ENCODE peak calls at places on chromosomes 5 and 9, in nine cellular contexts. Z, B, O, L, V, W, R, D and K are unnamed samples.
A peak's percentile ranks its signal among the peaks of the same experiment; 100 is the strongest.

GRCh38 chr5:160548949-160549665 is 127.5 kb downstream of the PTTG1 start:
- DNase-seq in Z (no peak), B (no peak), O (no peak), L (no peak), V (no peak), W (no peak), R (no peak), D (no peak), K (no peak)

GRCh38 chr5:56561-57290 is 35.2 kb upstream of the PLEKHG4B start:
- DNase-seq in Z (peak; percentile 22), B (no peak), O (no peak), L (peak; percentile 81), V (no peak), W (no peak), R (no peak), D (no peak), K (peak; percentile 48)

GRCh38 chr5:54738118-54738972 is 220.8 kb downstream of the SNX18 start:
- DNase-seq in Z (no peak), B (peak; percentile 73), O (peak; percentile 84), L (no peak), V (no peak), W (peak; percentile 23), R (no peak), D (peak; percentile 26), K (peak; percentile 17)

GRCh38 chr5:80246995-80247729 is 8.7 kb downstream of the SERINC5 start:
- DNase-seq in Z (peak; percentile 44), B (peak; percentile 85), O (no peak), L (peak; percentile 72), V (no peak), W (peak; percentile 67), R (peak; percentile 48), D (no peak), K (peak; percentile 75)

GRCh38 chr9:18668944-18669343 is 195.0 kb downstream of the ADAMTSL1 start:
- DNase-seq in Z (no peak), B (no peak), O (no peak), L (peak; percentile 36), V (no peak), W (no peak), R (no peak), D (no peak), K (no peak)

GRCh38 chr9:121599186-121599871 is 52.1 kb upstream of the DAB2IP start:
- DNase-seq in Z (peak; percentile 80), B (peak; percentile 94), O (peak; percentile 88), L (peak; percentile 98), V (peak; percentile 47), W (no peak), R (no peak), D (peak; percentile 41), K (no peak)

GRCh38 chr9:93712896-93713295 is 136.5 kb downstream of the PHF2 start:
- DNase-seq in Z (no peak), B (no peak), O (no peak), L (no peak), V (no peak), W (no peak), R (no peak), D (no peak), K (no peak)

GRCh38 chr9:90003046-90003355 is 398.2 kb downstream of the GADD45G start:
- DNase-seq in Z (no peak), B (no peak), O (no peak), L (no peak), V (no peak), W (no peak), R (no peak), D (no peak), K (no peak)

GRCh38 chr9:121734465-121734864 is 83.0 kb downstream of the DAB2IP start:
- DNase-seq in Z (no peak), B (no peak), O (no peak), L (no peak), V (no peak), W (peak; percentile 80), R (no peak), D (no peak), K (no peak)

GRCh38 chr5:172245046-172245445 is 38.5 kb downstream of the UBTD2 start:
- DNase-seq in Z (no peak), B (no peak), O (no peak), L (no peak), V (no peak), W (no peak), R (no peak), D (no peak), K (no peak)

GRCh38 chr9:92679413-92680165 is 9.7 kb upstream of the IPPK start:
- DNase-seq in Z (no peak), B (no peak), O (no peak), L (peak; percentile 47), V (no peak), W (no peak), R (no peak), D (no peak), K (no peak)

GRCh38 chr5:116487045-116487444 is 87.6 kb downstream of the SEMA6A start:
- DNase-seq in Z (no peak), B (no peak), O (no peak), L (no peak), V (no peak), W (no peak), R (no peak), D (peak; percentile 86), K (no peak)

GRCh38 chr9:127132921-127133647 is 10.6 kb upstream of the ANGPTL2 start:
- DNase-seq in Z (no peak), B (no peak), O (peak; percentile 73), L (peak; percentile 70), V (no peak), W (no peak), R (peak; percentile 13), D (peak; percentile 78), K (no peak)

GRCh38 chr5:14179446-14179845 is 36.3 kb downstream of the TRIO start:
- DNase-seq in Z (no peak), B (no peak), O (no peak), L (no peak), V (no peak), W (no peak), R (no peak), D (no peak), K (no peak)

GRCh38 chr9:132183715-132184114 is 21.9 kb downstream of the NTNG2 start:
- DNase-seq in Z (no peak), B (no peak), O (no peak), L (no peak), V (no peak), W (no peak), R (no peak), D (no peak), K (no peak)

GRCh38 chr5:177455661-177456590 is 9.3 kb downstream of the PRR7 start:
- DNase-seq in Z (peak; percentile 95), B (peak; percentile 94), O (peak; percentile 95), L (peak; percentile 88), V (peak; percentile 94), W (peak; percentile 97), R (peak; percentile 97), D (peak; percentile 75), K (peak; percentile 84)

GRCh38 chr5:59656351-59657254 is 236.9 kb downstream of the PDE4D start:
- DNase-seq in Z (no peak), B (no peak), O (no peak), L (no peak), V (no peak), W (no peak), R (no peak), D (no peak), K (peak; percentile 9)

GRCh38 chr9:35108461-35108860 is 5.5 kb upstream of the STOML2 start:
- DNase-seq in Z (no peak), B (no peak), O (no peak), L (no peak), V (no peak), W (no peak), R (no peak), D (no peak), K (no peak)

GRCh38 chr5:160175438-160176218 is 53.7 kb upstream of the FABP6 start:
- DNase-seq in Z (peak; percentile 49), B (no peak), O (peak; percentile 82), L (no peak), V (no peak), W (peak; percentile 77), R (no peak), D (peak; percentile 94), K (no peak)

GRCh38 chr9:107131108-107131799 is 151.8 kb upstream of the RAD23B start:
- DNase-seq in Z (no peak), B (no peak), O (no peak), L (peak; percentile 58), V (no peak), W (no peak), R (no peak), D (no peak), K (no peak)

GRCh38 chr9:14339746-14340145 is 25.8 kb upstream of the NFIB start:
- DNase-seq in Z (no peak), B (no peak), O (no peak), L (no peak), V (no peak), W (no peak), R (no peak), D (no peak), K (no peak)

GRCh38 chr5:31346896-31347557 is 153.5 kb downstream of the CDH6 start:
- DNase-seq in Z (no peak), B (no peak), O (no peak), L (no peak), V (no peak), W (no peak), R (no peak), D (no peak), K (no peak)